ENCODE peak calls at places on chromosome 20, in six cellular contexts. X is dorsolateral prefrontal cortex; A is WERI-Rb-1; W is uterus; E is pancreas; R is CD8-positive, alpha-beta memory T cell. V is an unnamed sample. For H3K27me3, the result is how much of the 10 kb centered on the place peaks cover.

GRCh38 chr20:33866398-33867079 is 55.4 kb downstream of the CHMP4B start:
- DNase-seq in A (peak), E (no peak), W (no peak), X (no peak), R (no peak), V (no peak)

GRCh38 chr20:59837623-59838394 is 95.6 kb downstream of the SYCP2 start:
- DNase-seq in E (no peak), A (no peak), W (no peak), X (no peak), R (no peak), V (peak)

GRCh38 chr20:2937902-2938301 is 64.6 kb downstream of the PTPRA start:
- DNase-seq in X (no peak), R (no peak), E (no peak), W (no peak), A (no peak), V (no peak)

GRCh38 chr20:53966774-53967398 is 103.5 kb downstream of the BCAS1 start:
- DNase-seq in A (no peak), X (no peak), W (no peak), E (no peak), R (no peak), V (no peak)

GRCh38 chr20:21505810-21506530 is 7.9 kb downstream of the NKX2-2 start:
- DNase-seq in X (peak), W (no peak), E (peak), R (peak), A (peak), V (no peak)

GRCh38 chr20:25281541-25281991 is 33.7 kb downstream of the PYGB start:
- DNase-seq in E (no peak), A (peak), X (peak), W (peak), R (peak), V (no peak)

GRCh38 chr20:3334156-3334943 is 73.1 kb downstream of the DNAAF9 start:
- DNase-seq in W (no peak), R (no peak), E (no peak), A (no peak), X (no peak), V (no peak)

GRCh38 chr20:58102744-58103516 is 125.5 kb downstream of the ANKRD60 start:
- DNase-seq in R (no peak), A (no peak), E (no peak), X (no peak), W (no peak), V (peak)

GRCh38 chr20:36773123-36773547 is 428 bp downstream of the DSN1 start:
- DNase-seq in R (no peak), A (peak), X (no peak), W (no peak), E (no peak), V (peak)

GRCh38 chr20:5013682-5014447 is 12.6 kb upstream of the SLC23A2 start:
- DNase-seq in A (no peak), W (no peak), R (no peak), E (no peak), X (no peak), V (no peak)

GRCh38 chr20:43721429-43722152 is 5.2 kb downstream of the GTSF1L start:
- DNase-seq in R (no peak), E (no peak), W (no peak), X (no peak), A (no peak), V (peak)

GRCh38 chr20:3819413-3820047 is 817 bp upstream of the AP5S1 start:
- DNase-seq in E (no peak), R (no peak), X (no peak), A (no peak), W (no peak), V (no peak)

GRCh38 chr20:14838663-14839650 is 501.5 kb upstream of the FLRT3 start:
- DNase-seq in R (no peak), E (no peak), A (no peak), X (no peak), W (no peak), V (peak)

GRCh38 chr20:53080969-53081871 is 109.1 kb downstream of the TSHZ2 start:
- DNase-seq in R (no peak), A (no peak), E (peak), X (no peak), W (no peak), V (peak)

GRCh38 chr20:4720121-4720976 is 1.4 kb upstream of the PRND start:
- DNase-seq in X (peak), R (peak), W (peak), A (peak), E (peak), V (peak)

GRCh38 chr20:10665027-10665561 is 8.7 kb downstream of the JAG1 start:
- DNase-seq in R (no peak), X (no peak), W (no peak), A (no peak), E (no peak), V (peak)

GRCh38 chr20:50052952-50053789 is 59.8 kb downstream of the UBE2V1 start:
- DNase-seq in A (peak), X (no peak), W (no peak), R (no peak), E (no peak), V (no peak)

DNA sequence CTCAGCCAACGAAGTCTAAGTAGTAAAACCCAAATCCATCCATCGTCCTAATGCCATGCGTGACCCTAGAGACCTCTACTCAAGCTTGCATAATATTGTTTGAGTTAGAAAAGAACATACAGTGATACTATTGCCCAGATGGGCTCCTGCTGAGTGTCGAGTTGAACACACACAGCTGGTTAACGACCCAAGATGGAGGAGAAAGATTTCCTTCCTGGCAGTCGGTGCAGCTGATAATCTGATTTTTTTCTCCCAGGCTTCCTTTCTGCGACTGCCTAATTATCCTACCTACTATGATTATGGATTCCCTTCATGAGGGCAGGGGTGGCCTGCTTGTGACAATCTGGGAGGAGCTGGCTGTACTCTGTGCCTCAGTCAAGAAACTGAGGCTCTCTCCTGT is 164.4 kb upstream of the KCNG1 start:
- DNase-seq in R (no peak), W (no peak), E (no peak), A (no peak), X (no peak), V (no peak)
- H3K27me3 ChIP-seq in R (under half), W (under half), E (under half), A (half or more), X (under half), V (under half)

GRCh38 chr20:61723538-61724257 is 342.0 kb downstream of the TAF4 start:
- DNase-seq in X (no peak), R (no peak), W (no peak), E (no peak), A (no peak), V (no peak)

GRCh38 chr20:61720348-61720696 is 345.4 kb downstream of the TAF4 start:
- DNase-seq in R (no peak), W (no peak), X (no peak), E (no peak), A (no peak), V (no peak)

GRCh38 chr20:61719691-61720347 is 345.9 kb downstream of the TAF4 start:
- DNase-seq in W (no peak), R (peak), E (no peak), A (no peak), X (no peak), V (no peak)

GRCh38 chr20:61722146-61722678 is 343.5 kb downstream of the TAF4 start:
- DNase-seq in E (no peak), X (no peak), W (no peak), A (no peak), R (no peak), V (no peak)

GRCh38 chr20:61718361-61718760 is 347.3 kb downstream of the TAF4 start:
- DNase-seq in R (no peak), A (no peak), X (no peak), W (no peak), E (no peak), V (no peak)
- H3K27me3 ChIP-seq in R (under half), A (half or more), X (under half), W (under half), E (under half), V (under half)

DNA sequence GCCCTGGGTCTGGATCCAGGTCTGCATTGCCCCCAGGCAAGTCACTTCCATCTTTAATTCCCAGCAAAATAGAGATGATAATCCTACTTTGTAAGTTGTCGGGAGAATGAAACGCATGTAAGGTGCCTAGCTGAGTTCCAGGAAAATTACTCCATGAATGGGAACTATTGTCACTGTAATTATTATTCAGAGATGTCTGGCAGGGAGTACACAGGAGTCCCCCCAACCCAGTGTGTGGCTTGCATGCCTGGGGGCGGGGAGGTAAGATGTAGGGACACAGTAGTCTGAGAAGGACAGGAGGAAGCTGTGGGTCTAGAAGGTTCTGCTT is 85.4 kb downstream of the CD40 start:
- DNase-seq in R (no peak), A (no peak), E (no peak), X (no peak), W (no peak), V (no peak)
- H3K27me3 ChIP-seq in R (under half), A (under half), E (under half), X (under half), W (under half), V (under half)

GRCh38 chr20:62473200-62473585 is 2.6 kb downstream of the GATA5 start:
- DNase-seq in W (no peak), A (no peak), R (no peak), X (no peak), E (no peak), V (no peak)
- H3K27me3 ChIP-seq in W (under half), A (under half), R (under half), X (half or more), E (under half), V (under half)

GRCh38 chr20:63033635-63034510 is 27.1 kb upstream of the BHLHE23 start:
- DNase-seq in X (no peak), R (peak), W (no peak), E (no peak), A (no peak), V (no peak)
- H3K27me3 ChIP-seq in X (half or more), R (under half), W (under half), E (under half), A (under half), V (under half)

GRCh38 chr20:61727761-61728160 is 337.9 kb downstream of the TAF4 start:
- DNase-seq in R (no peak), W (no peak), X (no peak), A (no peak), E (no peak), V (no peak)
- H3K27me3 ChIP-seq in R (under half), W (under half), X (under half), A (half or more), E (under half), V (under half)

GRCh38 chr20:64244281-64244805 is 11.2 kb upstream of the PCMTD2 start:
- DNase-seq in A (no peak), R (no peak), E (no peak), X (no peak), W (peak), V (no peak)
- H3K27me3 ChIP-seq in A (under half), R (under half), E (under half), X (under half), W (under half), V (under half)

DNA sequence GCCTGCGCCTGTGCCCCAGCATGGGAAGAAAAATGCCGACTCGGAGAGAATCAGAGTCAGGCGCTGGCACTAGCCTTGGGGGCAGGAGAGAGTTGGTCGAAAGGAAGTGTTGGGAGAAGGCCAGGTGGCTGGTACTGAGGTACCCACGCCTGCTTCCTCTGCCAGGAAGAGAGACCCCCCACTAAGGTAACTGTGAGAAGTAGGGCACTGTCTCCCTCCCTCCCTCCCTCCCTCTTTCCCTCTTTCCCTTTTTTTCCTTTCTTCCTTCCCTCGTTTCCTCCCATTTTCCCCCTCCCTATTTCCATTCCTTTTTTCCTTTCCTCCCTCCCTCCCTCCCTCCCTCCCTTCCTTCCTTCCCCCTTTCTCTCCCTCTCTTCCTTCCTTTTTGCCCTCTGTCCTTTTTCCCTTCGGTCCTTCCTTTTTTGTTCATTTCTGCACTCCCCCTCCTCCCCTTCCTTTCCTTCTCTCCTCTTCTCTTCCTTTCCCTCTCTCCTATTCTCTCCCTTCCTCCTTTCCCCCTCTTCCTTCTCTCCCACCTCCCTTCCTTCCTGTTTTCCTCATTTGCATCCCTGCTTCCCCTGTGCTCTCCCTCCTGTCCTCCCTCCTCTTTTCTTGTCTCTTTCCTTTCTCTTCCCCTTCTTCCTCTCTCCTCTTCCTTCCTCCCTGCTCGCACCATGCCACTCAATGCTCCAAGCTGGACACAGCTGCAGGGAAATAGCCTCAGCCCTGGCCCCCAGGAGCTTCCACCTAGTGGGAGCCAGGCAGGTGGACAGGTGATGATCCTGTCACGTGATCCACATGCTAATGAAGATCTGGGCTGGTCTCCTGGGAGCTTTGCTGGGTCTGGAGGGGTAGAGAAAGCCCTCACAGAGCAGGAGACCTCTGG is 148.0 kb downstream of the DHX35 start:
- DNase-seq in R (no peak), A (no peak), X (no peak), W (no peak), E (no peak), V (no peak)
- H3K27me3 ChIP-seq in R (under half), A (half or more), X (half or more), W (under half), E (under half), V (under half)

GRCh38 chr20:6058684-6059295 is 4.9 kb upstream of the LRRN4 start:
- DNase-seq in R (no peak), A (no peak), E (no peak), W (no peak), X (no peak), V (peak)

GRCh38 chr20:6055981-6056569 is 2.2 kb upstream of the LRRN4 start:
- DNase-seq in X (no peak), E (no peak), A (no peak), W (no peak), R (no peak), V (no peak)

GRCh38 chr20:6055161-6055783 is 1.4 kb upstream of the LRRN4 start:
- DNase-seq in X (no peak), W (no peak), A (no peak), E (no peak), R (no peak), V (no peak)

GRCh38 chr20:6057704-6058103 is 3.8 kb upstream of the LRRN4 start:
- DNase-seq in E (no peak), W (no peak), R (no peak), X (no peak), A (no peak), V (no peak)

DNA sequence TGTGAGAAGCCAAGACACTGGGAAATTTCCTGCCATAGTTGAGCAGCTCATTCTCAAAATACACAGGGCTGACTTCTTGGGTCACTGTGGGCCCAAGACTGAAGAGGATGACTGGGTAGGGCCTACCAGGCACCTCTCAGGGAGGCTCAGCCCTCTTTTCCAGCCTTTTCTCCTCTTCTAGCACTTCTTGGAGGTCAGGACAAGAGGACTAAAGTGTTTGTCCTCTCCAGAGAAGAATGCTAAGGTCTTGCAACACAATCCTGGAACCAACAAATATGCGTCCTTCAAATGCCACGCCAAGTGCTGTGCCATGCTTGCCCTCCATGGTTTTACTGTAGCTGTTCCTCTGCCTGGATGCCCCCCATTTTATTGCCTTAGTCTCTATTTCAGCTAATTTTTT is 3.3 kb upstream of the LRRN4 start:
- DNase-seq in X (no peak), A (no peak), E (no peak), W (no peak), R (no peak), V (no peak)
- H3K27me3 ChIP-seq in X (under half), A (under half), E (under half), W (under half), R (under half), V (under half)

DNA sequence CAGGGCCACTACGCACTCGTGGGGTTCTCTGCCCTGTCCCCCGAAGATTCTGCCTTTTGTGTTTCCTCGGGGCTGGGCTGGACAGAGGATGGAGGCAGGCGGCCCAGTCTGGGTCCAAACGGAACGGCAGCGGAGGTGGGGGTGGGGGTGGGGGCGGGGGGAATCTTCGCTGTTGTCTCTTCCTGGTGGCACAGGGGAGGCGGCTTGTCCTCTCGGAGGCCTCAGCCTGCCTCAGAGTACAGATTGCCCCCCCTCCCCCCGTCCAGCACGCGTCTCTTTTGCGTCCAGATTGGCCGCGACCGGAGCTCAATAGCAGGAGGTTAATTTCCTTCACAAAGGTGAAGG is 1.4 kb upstream of the INSM1 start:
- DNase-seq in R (no peak), A (peak), E (no peak), W (no peak), X (no peak), V (no peak)
- H3K27me3 ChIP-seq in R (under half), A (under half), E (under half), W (under half), X (half or more), V (half or more)